ENCODE peak calls at places on chromosomes 4 and X, in four cellular contexts. One of them, this sample, is unnamed. For H3K9me3, the result is how much of the 10 kb centered on the place peaks cover.

GRCh38 chr4:4333265-4333706 is 43.2 kb downstream of the ZBTB49 start:
- DNase-seq in neuronal stem cell: no peak
- DNase-seq in prostate gland: no peak
- DNase-seq in tibial nerve: no peak
- DNase-seq in this sample: no peak

GRCh38 chrX:46683023-46683422 is 75.9 kb downstream of the SLC9A7 start:
- DNase-seq in prostate gland: no peak
- DNase-seq in tibial nerve: no peak
- DNase-seq in neuronal stem cell: no peak
- DNase-seq in this sample: no peak

GRCh38 chrX:132612990-132613564 is 124.2 kb upstream of the MBNL3 start:
- DNase-seq in prostate gland: peak
- DNase-seq in tibial nerve: peak
- DNase-seq in neuronal stem cell: no peak
- DNase-seq in this sample: no peak

GRCh38 chr4:83677656-83678055 is 141.7 kb downstream of the GPAT3 start:
- DNase-seq in prostate gland: no peak
- DNase-seq in neuronal stem cell: no peak
- DNase-seq in tibial nerve: no peak
- DNase-seq in this sample: no peak

GRCh38 chr4:147060171-147060931 is 114.7 kb upstream of the TTC29 start:
- DNase-seq in tibial nerve: no peak
- DNase-seq in neuronal stem cell: peak
- DNase-seq in prostate gland: no peak
- DNase-seq in this sample: no peak

GRCh38 chrX:27446423-27446822 is 16.7 kb downstream of the PPP4R3C start:
- DNase-seq in prostate gland: no peak
- DNase-seq in neuronal stem cell: no peak
- DNase-seq in tibial nerve: no peak
- DNase-seq in this sample: no peak

GRCh38 chr4:2928242-2929155 is 34.7 kb downstream of the NOP14 start:
- DNase-seq in prostate gland: no peak
- DNase-seq in tibial nerve: no peak
- DNase-seq in neuronal stem cell: no peak
- DNase-seq in this sample: no peak

GRCh38 chr4:6493668-6494304 is 21.4 kb upstream of the PPP2R2C start:
- DNase-seq in tibial nerve: no peak
- DNase-seq in neuronal stem cell: peak
- DNase-seq in prostate gland: no peak
- DNase-seq in this sample: no peak

GRCh38 chr4:176547005-176547404 is 227.2 kb downstream of the SPCS3 start:
- DNase-seq in tibial nerve: no peak
- DNase-seq in prostate gland: no peak
- DNase-seq in neuronal stem cell: no peak
- DNase-seq in this sample: no peak

GRCh38 chr4:76301068-76301774 is 5.3 kb upstream of the STBD1 start:
- DNase-seq in tibial nerve: no peak
- DNase-seq in prostate gland: peak
- DNase-seq in neuronal stem cell: no peak
- DNase-seq in this sample: no peak

GRCh38 chr4:4555916-4556315 is 14.1 kb upstream of the STX18 start:
- DNase-seq in prostate gland: no peak
- DNase-seq in tibial nerve: no peak
- DNase-seq in neuronal stem cell: no peak
- DNase-seq in this sample: no peak

GRCh38 chr4:26248647-26249046 is 72.2 kb upstream of the RBPJ start:
- DNase-seq in prostate gland: no peak
- DNase-seq in tibial nerve: no peak
- DNase-seq in neuronal stem cell: no peak
- DNase-seq in this sample: no peak

GRCh38 chr4:140330311-140330900 is 43.0 kb upstream of the SCOC start:
- DNase-seq in neuronal stem cell: no peak
- DNase-seq in prostate gland: no peak
- DNase-seq in tibial nerve: no peak
- DNase-seq in this sample: no peak

GRCh38 chr4:107780665-107781064 is 44.1 kb upstream of the SGMS2 start:
- DNase-seq in prostate gland: no peak
- DNase-seq in neuronal stem cell: peak
- DNase-seq in tibial nerve: no peak
- DNase-seq in this sample: no peak

GRCh38 chr4:102736636-102737549 is 23.9 kb downstream of the MANBA start:
- DNase-seq in prostate gland: no peak
- DNase-seq in neuronal stem cell: no peak
- DNase-seq in tibial nerve: no peak
- DNase-seq in this sample: no peak

GRCh38 chrX:138018145-138018799 is 452.3 kb downstream of the ZIC3 start:
- DNase-seq in neuronal stem cell: no peak
- DNase-seq in tibial nerve: no peak
- DNase-seq in prostate gland: no peak
- DNase-seq in this sample: no peak

GRCh38 chr4:55216871-55217635 is 91.7 kb upstream of the KDR start:
- DNase-seq in prostate gland: no peak
- DNase-seq in tibial nerve: no peak
- DNase-seq in neuronal stem cell: no peak
- DNase-seq in this sample: no peak

GRCh38 chrX:68942141-68942540 is 113.3 kb downstream of the EFNB1 start:
- DNase-seq in tibial nerve: no peak
- DNase-seq in prostate gland: peak
- DNase-seq in neuronal stem cell: no peak
- DNase-seq in this sample: no peak

GRCh38 chrX:106932492-106932923 is 12.3 kb downstream of the CLDN2 start:
- DNase-seq in neuronal stem cell: no peak
- DNase-seq in tibial nerve: no peak
- DNase-seq in prostate gland: no peak
- DNase-seq in this sample: no peak

GRCh38 chr4:150572704-150573504 is 9.0 kb upstream of the MAB21L2 start:
- DNase-seq in prostate gland: no peak
- DNase-seq in neuronal stem cell: no peak
- DNase-seq in tibial nerve: no peak
- DNase-seq in this sample: no peak

DNA sequence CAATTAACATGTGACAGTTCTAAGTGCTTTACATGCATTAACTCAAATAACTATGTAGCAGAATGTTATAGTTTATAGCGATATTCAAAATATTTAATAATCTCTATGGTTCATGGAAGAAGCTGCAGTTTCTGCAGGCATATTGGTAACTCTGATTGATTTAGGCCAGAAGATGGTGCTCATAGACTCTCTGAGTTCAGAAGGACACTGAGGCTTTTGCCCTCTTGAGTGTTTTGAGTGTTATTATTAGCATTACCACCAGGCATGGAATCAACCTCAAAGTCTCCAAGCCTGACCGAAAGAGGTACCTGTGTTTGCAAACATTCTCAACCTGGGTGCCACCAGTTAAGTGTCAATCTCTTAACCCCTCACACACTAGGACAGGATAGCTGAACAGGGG is 792.3 kb upstream of the PCDH7 start:
- DNase-seq in neuronal stem cell: no peak
- DNase-seq in prostate gland: no peak
- DNase-seq in tibial nerve: no peak
- DNase-seq in this sample: no peak
- H3K9me3 ChIP-seq in neuronal stem cell: under half
- H3K9me3 ChIP-seq in prostate gland: under half
- H3K9me3 ChIP-seq in tibial nerve: under half
- H3K9me3 ChIP-seq in this sample: under half

GRCh38 chr4:49217492-49217891 is 231.4 kb downstream of the CWH43 start:
- DNase-seq in tibial nerve: no peak
- DNase-seq in prostate gland: no peak
- DNase-seq in neuronal stem cell: no peak
- DNase-seq in this sample: no peak

DNA sequence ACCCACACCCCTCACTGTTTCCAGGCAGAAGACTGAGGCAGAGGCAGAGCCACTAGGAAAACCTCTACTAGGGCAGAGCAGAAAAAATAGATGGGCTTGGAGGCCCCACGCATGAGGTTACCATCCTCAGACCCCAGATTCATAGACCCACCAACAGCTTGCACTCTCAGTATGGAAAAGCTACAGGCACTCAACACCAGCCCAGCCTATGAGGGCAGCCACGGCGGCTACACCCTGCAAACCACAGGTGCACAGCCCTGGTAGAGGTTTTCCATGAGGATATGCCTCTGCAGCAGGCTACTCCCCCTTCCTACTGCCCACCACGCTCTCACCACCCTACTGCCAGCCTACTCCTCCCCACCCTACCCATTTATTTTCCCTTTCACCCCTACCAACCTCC is 235.1 kb downstream of the CWH43 start:
- DNase-seq in prostate gland: no peak
- DNase-seq in neuronal stem cell: no peak
- DNase-seq in tibial nerve: no peak
- DNase-seq in this sample: no peak
- H3K9me3 ChIP-seq in prostate gland: under half
- H3K9me3 ChIP-seq in neuronal stem cell: under half
- H3K9me3 ChIP-seq in tibial nerve: under half
- H3K9me3 ChIP-seq in this sample: under half

GRCh38 chrX:75483935-75484334 is 38.9 kb downstream of the ZDHHC15 start:
- DNase-seq in neuronal stem cell: no peak
- DNase-seq in tibial nerve: no peak
- DNase-seq in prostate gland: no peak
- DNase-seq in this sample: no peak
- H3K9me3 ChIP-seq in neuronal stem cell: under half
- H3K9me3 ChIP-seq in tibial nerve: under half
- H3K9me3 ChIP-seq in prostate gland: under half
- H3K9me3 ChIP-seq in this sample: under half

GRCh38 chr4:16532240-16532990 is 306.1 kb upstream of the TAPT1 start:
- DNase-seq in neuronal stem cell: no peak
- DNase-seq in tibial nerve: no peak
- DNase-seq in prostate gland: no peak
- DNase-seq in this sample: no peak
- H3K9me3 ChIP-seq in neuronal stem cell: under half
- H3K9me3 ChIP-seq in tibial nerve: under half
- H3K9me3 ChIP-seq in prostate gland: under half
- H3K9me3 ChIP-seq in this sample: under half

DNA sequence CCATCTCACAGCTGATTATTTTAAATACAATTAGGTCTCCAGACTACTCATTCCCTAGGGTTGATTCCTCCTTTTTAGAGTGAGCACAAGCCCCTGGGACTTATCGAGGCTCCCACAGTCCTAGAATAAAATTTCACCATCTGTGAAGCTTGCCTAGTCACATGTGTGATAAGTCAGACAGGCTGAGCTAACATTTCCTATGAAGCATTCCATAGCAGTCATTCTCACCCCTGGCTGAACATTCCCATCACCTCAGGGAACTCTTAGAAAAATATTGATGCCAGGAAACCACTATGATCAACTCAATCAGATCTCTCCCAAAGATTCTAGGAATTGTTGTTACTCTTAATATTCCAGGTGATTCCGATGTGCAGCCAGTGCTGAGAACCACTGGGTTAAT is 37.7 kb downstream of the ARHGEF9 start:
- DNase-seq in prostate gland: no peak
- DNase-seq in tibial nerve: no peak
- DNase-seq in neuronal stem cell: no peak
- DNase-seq in this sample: no peak
- H3K9me3 ChIP-seq in prostate gland: under half
- H3K9me3 ChIP-seq in tibial nerve: under half
- H3K9me3 ChIP-seq in neuronal stem cell: under half
- H3K9me3 ChIP-seq in this sample: under half

DNA sequence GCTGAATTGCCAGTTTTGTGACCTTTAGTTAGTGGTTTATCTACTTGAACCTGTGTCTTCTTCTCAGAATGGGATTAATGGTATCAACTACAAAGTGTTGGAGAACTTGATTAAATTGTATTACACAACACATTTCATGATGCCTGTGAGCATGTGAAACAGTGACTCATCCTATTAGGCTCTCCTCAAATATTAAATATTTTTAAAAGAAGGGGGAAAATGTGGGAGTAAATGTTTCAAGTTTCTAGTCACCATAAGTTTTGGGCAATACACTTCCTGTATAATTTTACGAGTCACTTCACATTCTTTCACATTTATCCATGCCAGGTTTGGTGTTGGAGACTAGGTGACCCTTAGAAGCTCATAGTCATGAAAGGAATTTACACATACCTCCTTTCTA is 147.0 kb downstream of the HS3ST1 start:
- DNase-seq in prostate gland: no peak
- DNase-seq in neuronal stem cell: no peak
- DNase-seq in tibial nerve: no peak
- DNase-seq in this sample: no peak
- H3K9me3 ChIP-seq in prostate gland: under half
- H3K9me3 ChIP-seq in neuronal stem cell: under half
- H3K9me3 ChIP-seq in tibial nerve: under half
- H3K9me3 ChIP-seq in this sample: under half

GRCh38 chr4:8932884-8933283 is 61.2 kb upstream of the HMX1 start:
- DNase-seq in tibial nerve: no peak
- DNase-seq in prostate gland: no peak
- DNase-seq in neuronal stem cell: no peak
- DNase-seq in this sample: no peak
- H3K9me3 ChIP-seq in tibial nerve: under half
- H3K9me3 ChIP-seq in prostate gland: under half
- H3K9me3 ChIP-seq in neuronal stem cell: under half
- H3K9me3 ChIP-seq in this sample: under half

This sample was measured in T-helper 17 cell.